ENCODE peak calls at places on chromosomes 5 and 9, in seven cellular contexts. One of them, this sample, is unnamed.

GRCh38 chr5:123916331-123917121 is 404.5 kb downstream of the CSNK1G3 start:
- DNase-seq in AG09319: peak
- DNase-seq in neural crest cell: no peak
- DNase-seq in RWPE2: no peak
- DNase-seq in PC-9: peak
- DNase-seq in pancreas: no peak
- DNase-seq in progenitor cell of endocrine pancreas: no peak
- DNase-seq in this sample: no peak

GRCh38 chr9:91905958-91906585 is 44.0 kb downstream of the ROR2 start:
- DNase-seq in pancreas: no peak
- DNase-seq in PC-9: no peak
- DNase-seq in progenitor cell of endocrine pancreas: no peak
- DNase-seq in RWPE2: no peak
- DNase-seq in AG09319: no peak
- DNase-seq in neural crest cell: no peak
- DNase-seq in this sample: no peak

GRCh38 chr5:83285661-83286398 is 185.7 kb upstream of the VCAN start:
- DNase-seq in RWPE2: no peak
- DNase-seq in pancreas: no peak
- DNase-seq in neural crest cell: no peak
- DNase-seq in progenitor cell of endocrine pancreas: no peak
- DNase-seq in PC-9: no peak
- DNase-seq in AG09319: no peak
- DNase-seq in this sample: no peak

GRCh38 chr5:163089233-163089632 is 348.2 kb upstream of the CCNG1 start:
- DNase-seq in pancreas: no peak
- DNase-seq in progenitor cell of endocrine pancreas: no peak
- DNase-seq in RWPE2: no peak
- DNase-seq in PC-9: no peak
- DNase-seq in neural crest cell: no peak
- DNase-seq in AG09319: no peak
- DNase-seq in this sample: no peak

GRCh38 chr5:882253-883185 is 10.1 kb downstream of the BRD9 start:
- DNase-seq in PC-9: no peak
- DNase-seq in pancreas: no peak
- DNase-seq in RWPE2: no peak
- DNase-seq in neural crest cell: no peak
- DNase-seq in AG09319: no peak
- DNase-seq in progenitor cell of endocrine pancreas: no peak
- DNase-seq in this sample: no peak

GRCh38 chr9:109733690-109734089 is 46.3 kb upstream of the PALM2AKAP2 start:
- DNase-seq in progenitor cell of endocrine pancreas: no peak
- DNase-seq in PC-9: peak
- DNase-seq in neural crest cell: no peak
- DNase-seq in RWPE2: no peak
- DNase-seq in AG09319: no peak
- DNase-seq in pancreas: no peak
- DNase-seq in this sample: no peak

GRCh38 chr9:32220750-32221149 is 163.7 kb upstream of the ACO1 start:
- DNase-seq in AG09319: no peak
- DNase-seq in RWPE2: no peak
- DNase-seq in PC-9: no peak
- DNase-seq in pancreas: no peak
- DNase-seq in neural crest cell: no peak
- DNase-seq in progenitor cell of endocrine pancreas: no peak
- DNase-seq in this sample: no peak

GRCh38 chr9:5263568-5264218 is 32.5 kb downstream of the INSL4 start:
- DNase-seq in PC-9: no peak
- DNase-seq in pancreas: no peak
- DNase-seq in RWPE2: no peak
- DNase-seq in neural crest cell: no peak
- DNase-seq in progenitor cell of endocrine pancreas: no peak
- DNase-seq in AG09319: no peak
- DNase-seq in this sample: no peak

GRCh38 chr9:131423171-131423581 is 29.3 kb downstream of the PRRC2B start:
- DNase-seq in RWPE2: peak
- DNase-seq in AG09319: peak
- DNase-seq in pancreas: peak
- DNase-seq in progenitor cell of endocrine pancreas: no peak
- DNase-seq in neural crest cell: no peak
- DNase-seq in PC-9: peak
- DNase-seq in this sample: peak

GRCh38 chr5:51242453-51242852 is 140.8 kb upstream of the ISL1 start:
- DNase-seq in pancreas: no peak
- DNase-seq in PC-9: no peak
- DNase-seq in AG09319: no peak
- DNase-seq in progenitor cell of endocrine pancreas: no peak
- DNase-seq in neural crest cell: no peak
- DNase-seq in RWPE2: no peak
- DNase-seq in this sample: no peak
- TF ChIP-seq CTCF in pancreas: no peak
- TF ChIP-seq CTCF in PC-9: no peak
- TF ChIP-seq CTCF in AG09319: no peak
- TF ChIP-seq CTCF in progenitor cell of endocrine pancreas: no peak
- TF ChIP-seq CTCF in neural crest cell: no peak
- TF ChIP-seq CTCF in RWPE2: no peak
- TF ChIP-seq CTCF in this sample: no peak

DNA sequence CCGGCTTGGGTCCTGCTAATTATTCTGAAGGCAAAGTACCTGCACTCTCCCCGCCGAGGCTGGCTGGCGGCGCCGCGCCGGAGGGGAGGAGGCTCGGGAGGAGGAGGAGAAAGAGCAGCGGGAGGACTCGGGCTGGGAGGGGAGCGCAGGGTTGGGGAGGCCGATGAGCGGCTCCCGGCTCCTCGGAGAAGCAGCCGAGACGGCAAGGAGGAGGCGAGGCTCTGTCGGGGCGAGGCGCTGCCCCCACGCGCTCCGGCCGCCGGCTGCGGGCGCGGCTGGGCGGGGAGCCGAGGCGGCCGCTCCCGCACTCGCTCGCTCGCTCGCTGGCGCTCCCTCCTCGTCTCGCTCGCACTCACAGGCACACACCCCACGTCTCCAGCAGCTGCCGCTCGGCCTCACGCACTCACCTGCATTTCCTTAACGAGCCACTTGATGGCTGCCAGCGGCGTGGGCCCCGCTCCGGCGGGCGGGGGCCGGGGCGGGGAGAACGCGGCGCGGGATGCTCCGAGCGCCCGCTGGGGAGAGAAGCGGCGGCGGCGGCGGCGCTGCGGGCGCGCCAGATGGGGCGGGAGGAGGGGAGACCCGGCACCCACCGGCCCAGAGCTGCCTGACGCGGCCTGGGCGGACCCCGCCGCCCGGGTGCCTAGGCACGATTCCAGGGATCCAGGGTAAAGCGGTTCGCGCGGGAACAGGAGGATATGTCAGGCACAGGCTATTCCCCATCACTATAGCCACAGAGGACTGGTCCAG is at the start of gene PTPRD:
- DNase-seq in pancreas: peak
- DNase-seq in neural crest cell: peak
- DNase-seq in progenitor cell of endocrine pancreas: peak
- DNase-seq in AG09319: no peak
- DNase-seq in RWPE2: no peak
- DNase-seq in PC-9: no peak
- DNase-seq in this sample: peak
- TF ChIP-seq CTCF in pancreas: no peak
- TF ChIP-seq CTCF in neural crest cell: peak
- TF ChIP-seq CTCF in progenitor cell of endocrine pancreas: peak
- TF ChIP-seq CTCF in AG09319: no peak
- TF ChIP-seq CTCF in RWPE2: peak
- TF ChIP-seq CTCF in PC-9: no peak
- TF ChIP-seq CTCF in this sample: peak

GRCh38 chr5:158737536-158738027 is 362.1 kb downstream of the EBF1 start:
- DNase-seq in AG09319: no peak
- DNase-seq in RWPE2: no peak
- DNase-seq in PC-9: no peak
- DNase-seq in progenitor cell of endocrine pancreas: no peak
- DNase-seq in neural crest cell: no peak
- DNase-seq in pancreas: no peak
- DNase-seq in this sample: no peak

GRCh38 chr5:158736134-158736533 is 363.6 kb downstream of the EBF1 start:
- DNase-seq in AG09319: no peak
- DNase-seq in progenitor cell of endocrine pancreas: no peak
- DNase-seq in RWPE2: no peak
- DNase-seq in pancreas: no peak
- DNase-seq in PC-9: no peak
- DNase-seq in neural crest cell: no peak
- DNase-seq in this sample: no peak

GRCh38 chr5:158741296-158741695 is 358.4 kb downstream of the EBF1 start:
- DNase-seq in progenitor cell of endocrine pancreas: no peak
- DNase-seq in pancreas: no peak
- DNase-seq in AG09319: no peak
- DNase-seq in PC-9: no peak
- DNase-seq in neural crest cell: no peak
- DNase-seq in RWPE2: no peak
- DNase-seq in this sample: no peak

GRCh38 chr5:158740358-158740757 is 359.4 kb downstream of the EBF1 start:
- DNase-seq in AG09319: no peak
- DNase-seq in progenitor cell of endocrine pancreas: no peak
- DNase-seq in PC-9: no peak
- DNase-seq in neural crest cell: no peak
- DNase-seq in pancreas: no peak
- DNase-seq in RWPE2: no peak
- DNase-seq in this sample: no peak

GRCh38 chr5:158739941-158740340 is 359.8 kb downstream of the EBF1 start:
- DNase-seq in neural crest cell: no peak
- DNase-seq in PC-9: no peak
- DNase-seq in RWPE2: no peak
- DNase-seq in progenitor cell of endocrine pancreas: no peak
- DNase-seq in AG09319: peak
- DNase-seq in pancreas: no peak
- DNase-seq in this sample: no peak
- TF ChIP-seq CTCF in neural crest cell: no peak
- TF ChIP-seq CTCF in PC-9: no peak
- TF ChIP-seq CTCF in RWPE2: no peak
- TF ChIP-seq CTCF in progenitor cell of endocrine pancreas: no peak
- TF ChIP-seq CTCF in AG09319: peak
- TF ChIP-seq CTCF in pancreas: no peak
- TF ChIP-seq CTCF in this sample: no peak

GRCh38 chr5:147559725-147560124 is 49.9 kb upstream of the DPYSL3 start:
- DNase-seq in progenitor cell of endocrine pancreas: no peak
- DNase-seq in neural crest cell: no peak
- DNase-seq in pancreas: no peak
- DNase-seq in PC-9: no peak
- DNase-seq in RWPE2: no peak
- DNase-seq in AG09319: no peak
- DNase-seq in this sample: no peak
- TF ChIP-seq CTCF in progenitor cell of endocrine pancreas: no peak
- TF ChIP-seq CTCF in neural crest cell: no peak
- TF ChIP-seq CTCF in pancreas: no peak
- TF ChIP-seq CTCF in PC-9: no peak
- TF ChIP-seq CTCF in RWPE2: no peak
- TF ChIP-seq CTCF in AG09319: peak
- TF ChIP-seq CTCF in this sample: no peak

GRCh38 chr9:93452710-93453046 is 703 bp downstream of the FAM120AOS start:
- DNase-seq in pancreas: no peak
- DNase-seq in RWPE2: no peak
- DNase-seq in progenitor cell of endocrine pancreas: no peak
- DNase-seq in AG09319: no peak
- DNase-seq in PC-9: peak
- DNase-seq in neural crest cell: no peak
- DNase-seq in this sample: peak

GRCh38 chr9:93453047-93453914 is at the start of gene FAM120AOS:
- DNase-seq in PC-9: peak
- DNase-seq in neural crest cell: peak
- DNase-seq in RWPE2: peak
- DNase-seq in AG09319: peak
- DNase-seq in progenitor cell of endocrine pancreas: peak
- DNase-seq in pancreas: peak
- DNase-seq in this sample: peak

GRCh38 chr9:93450817-93451761 is at the start of gene FAM120A:
- DNase-seq in PC-9: peak
- DNase-seq in RWPE2: peak
- DNase-seq in pancreas: peak
- DNase-seq in AG09319: peak
- DNase-seq in neural crest cell: peak
- DNase-seq in progenitor cell of endocrine pancreas: peak
- DNase-seq in this sample: peak

GRCh38 chr9:93456022-93456421 is 2.6 kb upstream of the FAM120AOS start:
- DNase-seq in progenitor cell of endocrine pancreas: no peak
- DNase-seq in pancreas: no peak
- DNase-seq in PC-9: no peak
- DNase-seq in neural crest cell: no peak
- DNase-seq in RWPE2: no peak
- DNase-seq in AG09319: no peak
- DNase-seq in this sample: no peak

DNA sequence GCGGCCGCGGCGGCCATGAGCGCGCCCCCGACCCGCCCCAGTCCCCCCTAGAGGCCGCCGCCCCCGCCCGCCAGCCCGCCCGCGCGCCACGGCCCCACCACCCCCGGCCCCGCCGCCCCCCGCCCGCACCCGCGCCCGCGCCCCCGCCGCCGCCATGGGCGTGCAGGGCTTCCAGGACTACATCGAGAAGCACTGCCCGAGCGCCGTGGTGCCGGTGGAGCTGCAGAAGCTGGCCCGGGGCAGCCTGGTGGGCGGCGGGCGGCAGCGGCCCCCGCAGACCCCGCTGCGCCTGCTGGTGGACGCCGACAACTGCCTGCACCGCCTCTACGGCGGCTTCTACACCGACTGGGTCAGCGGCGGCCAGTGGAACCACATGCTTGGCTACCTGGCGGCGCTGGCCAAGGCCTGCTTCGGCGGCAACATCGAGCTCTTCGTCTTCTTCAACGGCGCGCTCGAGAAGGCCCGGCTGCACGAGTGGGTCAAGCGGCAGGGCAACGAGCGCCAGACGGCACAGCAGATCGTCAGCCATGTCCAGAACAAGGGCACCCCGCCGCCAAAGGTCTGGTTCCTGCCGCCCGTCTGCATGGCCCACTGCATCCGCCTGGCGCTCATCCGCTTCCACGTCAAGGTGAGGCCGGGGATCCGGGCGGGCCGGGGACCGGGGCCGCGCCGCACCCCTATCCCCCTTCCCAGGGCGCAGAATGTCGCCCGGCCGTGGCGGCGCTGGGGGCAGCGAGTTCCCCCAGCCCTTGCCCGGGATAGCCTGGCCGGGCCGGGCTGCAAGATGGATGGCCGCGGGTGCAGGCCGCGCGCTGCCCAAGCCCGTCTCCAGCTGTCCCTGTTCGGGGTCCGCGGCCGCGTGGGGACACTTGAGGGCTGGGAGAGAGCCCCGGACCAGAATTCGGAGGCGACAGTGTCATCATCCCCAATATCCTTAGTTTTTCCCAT is 551 bp downstream of the FAM120A start:
- DNase-seq in PC-9: peak
- DNase-seq in progenitor cell of endocrine pancreas: peak
- DNase-seq in AG09319: no peak
- DNase-seq in RWPE2: peak
- DNase-seq in neural crest cell: peak
- DNase-seq in pancreas: peak
- DNase-seq in this sample: peak
- TF ChIP-seq CTCF in PC-9: no peak
- TF ChIP-seq CTCF in progenitor cell of endocrine pancreas: peak
- TF ChIP-seq CTCF in AG09319: no peak
- TF ChIP-seq CTCF in RWPE2: peak
- TF ChIP-seq CTCF in neural crest cell: peak
- TF ChIP-seq CTCF in pancreas: no peak
- TF ChIP-seq CTCF in this sample: no peak

GRCh38 chr5:172641359-172642045 is 439 bp downstream of the NEURL1B start:
- DNase-seq in AG09319: no peak
- DNase-seq in pancreas: no peak
- DNase-seq in neural crest cell: peak
- DNase-seq in RWPE2: no peak
- DNase-seq in PC-9: no peak
- DNase-seq in progenitor cell of endocrine pancreas: no peak
- DNase-seq in this sample: peak
- TF ChIP-seq CTCF in AG09319: peak
- TF ChIP-seq CTCF in pancreas: no peak
- TF ChIP-seq CTCF in neural crest cell: peak
- TF ChIP-seq CTCF in RWPE2: peak
- TF ChIP-seq CTCF in PC-9: no peak
- TF ChIP-seq CTCF in progenitor cell of endocrine pancreas: no peak
- TF ChIP-seq CTCF in this sample: no peak

GRCh38 chr5:79924936-79925893 is 65.8 kb downstream of the MTX3 start:
- DNase-seq in progenitor cell of endocrine pancreas: no peak
- DNase-seq in pancreas: no peak
- DNase-seq in AG09319: no peak
- DNase-seq in RWPE2: no peak
- DNase-seq in PC-9: no peak
- DNase-seq in neural crest cell: no peak
- DNase-seq in this sample: no peak
- TF ChIP-seq CTCF in progenitor cell of endocrine pancreas: no peak
- TF ChIP-seq CTCF in pancreas: no peak
- TF ChIP-seq CTCF in AG09319: peak
- TF ChIP-seq CTCF in RWPE2: peak
- TF ChIP-seq CTCF in PC-9: peak
- TF ChIP-seq CTCF in neural crest cell: peak
- TF ChIP-seq CTCF in this sample: no peak